ENCODE peak calls at places on chromosomes 6 and 20, in ten cellular contexts. One of them, this sample, is unnamed.

GRCh38 chr6:110513001-110513400 is 36.6 kb upstream of the SLC22A16 start:
- DNase-seq in ovary: no peak
- DNase-seq in astrocyte of the cerebellum: peak; percentile 47
- DNase-seq in pancreas: no peak
- DNase-seq in choroid plexus epithelial cell: peak; percentile 79
- DNase-seq in neural crest cell: no peak
- DNase-seq in RWPE1: no peak
- DNase-seq in RWPE2: no peak
- DNase-seq in A549: no peak
- DNase-seq in epithelial cell of esophagus: peak; percentile 72
- DNase-seq in this sample: no peak

GRCh38 chr20:48846516-48847492 is 19.0 kb upstream of the PREX1 start:
- DNase-seq in epithelial cell of esophagus: no peak
- DNase-seq in A549: peak; percentile 54
- DNase-seq in astrocyte of the cerebellum: no peak
- DNase-seq in RWPE2: no peak
- DNase-seq in ovary: no peak
- DNase-seq in neural crest cell: peak; percentile 20
- DNase-seq in choroid plexus epithelial cell: no peak
- DNase-seq in RWPE1: no peak
- DNase-seq in pancreas: no peak
- DNase-seq in this sample: no peak

GRCh38 chr6:95094751-95095150 is 482.6 kb upstream of the MANEA start:
- DNase-seq in epithelial cell of esophagus: peak; percentile 84
- DNase-seq in ovary: no peak
- DNase-seq in RWPE1: peak; percentile 67
- DNase-seq in A549: peak; percentile 24
- DNase-seq in choroid plexus epithelial cell: peak; percentile 70
- DNase-seq in RWPE2: no peak
- DNase-seq in neural crest cell: no peak
- DNase-seq in astrocyte of the cerebellum: peak; percentile 4
- DNase-seq in pancreas: no peak
- DNase-seq in this sample: no peak

GRCh38 chr20:57612436-57612835 is 7.8 kb downstream of the ZBP1 start:
- DNase-seq in pancreas: no peak
- DNase-seq in ovary: peak; percentile 3
- DNase-seq in neural crest cell: no peak
- DNase-seq in choroid plexus epithelial cell: no peak
- DNase-seq in A549: no peak
- DNase-seq in RWPE1: no peak
- DNase-seq in astrocyte of the cerebellum: no peak
- DNase-seq in RWPE2: peak; percentile 67
- DNase-seq in epithelial cell of esophagus: no peak
- DNase-seq in this sample: no peak

GRCh38 chr20:40279390-40279789 is 409.6 kb downstream of the MAFB start:
- DNase-seq in pancreas: no peak
- DNase-seq in RWPE2: no peak
- DNase-seq in ovary: no peak
- DNase-seq in A549: no peak
- DNase-seq in epithelial cell of esophagus: peak; percentile 76
- DNase-seq in RWPE1: peak; percentile 90
- DNase-seq in choroid plexus epithelial cell: peak; percentile 86
- DNase-seq in neural crest cell: no peak
- DNase-seq in astrocyte of the cerebellum: peak; percentile 70
- DNase-seq in this sample: no peak

GRCh38 chr6:56450882-56451739 is 191.6 kb downstream of the DST start:
- DNase-seq in ovary: peak; percentile 86
- DNase-seq in astrocyte of the cerebellum: peak; percentile 31
- DNase-seq in choroid plexus epithelial cell: peak; percentile 87
- DNase-seq in epithelial cell of esophagus: no peak
- DNase-seq in A549: no peak
- DNase-seq in RWPE1: no peak
- DNase-seq in pancreas: peak; percentile 59
- DNase-seq in neural crest cell: no peak
- DNase-seq in RWPE2: no peak
- DNase-seq in this sample: no peak

GRCh38 chr6:151191477-151191995 is 48.2 kb upstream of the AKAP12 start:
- DNase-seq in ovary: no peak
- DNase-seq in astrocyte of the cerebellum: no peak
- DNase-seq in choroid plexus epithelial cell: no peak
- DNase-seq in A549: no peak
- DNase-seq in neural crest cell: no peak
- DNase-seq in RWPE2: no peak
- DNase-seq in epithelial cell of esophagus: no peak
- DNase-seq in RWPE1: no peak
- DNase-seq in pancreas: no peak
- DNase-seq in this sample: no peak

GRCh38 chr6:153309666-153310065 is 178.6 kb upstream of the RGS17 start:
- DNase-seq in RWPE2: no peak
- DNase-seq in epithelial cell of esophagus: no peak
- DNase-seq in neural crest cell: no peak
- DNase-seq in ovary: no peak
- DNase-seq in pancreas: no peak
- DNase-seq in astrocyte of the cerebellum: no peak
- DNase-seq in choroid plexus epithelial cell: no peak
- DNase-seq in RWPE1: no peak
- DNase-seq in A549: no peak
- DNase-seq in this sample: no peak

GRCh38 chr6:113489946-113490345 is 367.2 kb upstream of the MARCKS start:
- DNase-seq in epithelial cell of esophagus: no peak
- DNase-seq in RWPE2: no peak
- DNase-seq in pancreas: no peak
- DNase-seq in astrocyte of the cerebellum: no peak
- DNase-seq in choroid plexus epithelial cell: no peak
- DNase-seq in neural crest cell: no peak
- DNase-seq in A549: no peak
- DNase-seq in RWPE1: no peak
- DNase-seq in ovary: no peak
- DNase-seq in this sample: no peak

GRCh38 chr6:113488812-113489685 is 368.1 kb upstream of the MARCKS start:
- DNase-seq in choroid plexus epithelial cell: peak; percentile 28
- DNase-seq in ovary: no peak
- DNase-seq in astrocyte of the cerebellum: no peak
- DNase-seq in pancreas: no peak
- DNase-seq in neural crest cell: no peak
- DNase-seq in epithelial cell of esophagus: no peak
- DNase-seq in RWPE2: no peak
- DNase-seq in RWPE1: no peak
- DNase-seq in A549: no peak
- DNase-seq in this sample: no peak

GRCh38 chr6:113486172-113486571 is 371.0 kb upstream of the MARCKS start:
- DNase-seq in epithelial cell of esophagus: peak; percentile 61
- DNase-seq in ovary: no peak
- DNase-seq in astrocyte of the cerebellum: no peak
- DNase-seq in A549: no peak
- DNase-seq in neural crest cell: no peak
- DNase-seq in pancreas: no peak
- DNase-seq in RWPE2: no peak
- DNase-seq in choroid plexus epithelial cell: no peak
- DNase-seq in RWPE1: no peak
- DNase-seq in this sample: no peak

GRCh38 chr6:113490356-113490755 is 366.8 kb upstream of the MARCKS start:
- DNase-seq in ovary: no peak
- DNase-seq in epithelial cell of esophagus: peak; percentile 48
- DNase-seq in pancreas: no peak
- DNase-seq in RWPE1: no peak
- DNase-seq in neural crest cell: no peak
- DNase-seq in A549: no peak
- DNase-seq in choroid plexus epithelial cell: no peak
- DNase-seq in RWPE2: no peak
- DNase-seq in astrocyte of the cerebellum: no peak
- DNase-seq in this sample: no peak

GRCh38 chr6:113488061-113488460 is 369.1 kb upstream of the MARCKS start:
- DNase-seq in pancreas: no peak
- DNase-seq in RWPE2: no peak
- DNase-seq in choroid plexus epithelial cell: peak; percentile 40
- DNase-seq in astrocyte of the cerebellum: no peak
- DNase-seq in A549: no peak
- DNase-seq in RWPE1: no peak
- DNase-seq in neural crest cell: no peak
- DNase-seq in ovary: no peak
- DNase-seq in epithelial cell of esophagus: peak; percentile 18
- DNase-seq in this sample: no peak
- TF ChIP-seq CTCF in pancreas: no peak
- TF ChIP-seq CTCF in RWPE2: peak; percentile 15
- TF ChIP-seq CTCF in choroid plexus epithelial cell: no peak
- TF ChIP-seq CTCF in astrocyte of the cerebellum: no peak
- TF ChIP-seq CTCF in A549: no peak
- TF ChIP-seq CTCF in RWPE1: no peak
- TF ChIP-seq CTCF in neural crest cell: no peak
- TF ChIP-seq CTCF in ovary: no peak
- TF ChIP-seq CTCF in epithelial cell of esophagus: peak; percentile 29
- TF ChIP-seq CTCF in this sample: peak; percentile 34

DNA sequence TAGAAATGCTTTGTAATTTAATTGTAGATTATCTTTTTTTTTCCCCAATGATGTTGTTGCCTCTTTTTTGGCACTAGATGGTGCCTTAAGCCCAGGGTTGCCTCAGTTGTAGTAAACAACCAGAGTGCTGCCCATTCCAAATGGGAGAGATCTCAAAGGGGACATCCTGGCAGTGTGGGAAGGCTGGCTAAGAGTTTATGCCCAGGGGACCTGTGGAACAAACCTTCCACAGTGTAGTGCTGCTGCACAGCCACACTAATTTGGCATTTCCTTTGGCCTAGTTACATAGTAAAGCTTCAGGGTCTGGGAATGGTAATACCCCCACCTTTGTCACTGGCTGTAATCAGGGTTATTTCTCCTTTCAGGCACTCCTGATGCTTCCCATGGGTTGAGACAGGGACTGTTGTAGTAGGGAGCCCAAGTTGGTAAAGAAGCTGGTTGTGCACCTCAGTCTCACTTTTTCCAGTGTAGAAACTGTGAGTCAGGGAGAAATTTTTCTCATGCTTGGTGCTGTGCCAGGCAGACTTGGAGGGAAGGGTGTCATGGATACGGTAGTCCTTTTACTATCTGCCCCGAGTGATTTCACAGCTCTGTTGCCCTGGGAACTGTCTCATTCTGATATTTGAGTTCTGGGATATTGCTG is 177.8 kb upstream of the ECI2 start:
- DNase-seq in pancreas: peak; percentile 13
- DNase-seq in choroid plexus epithelial cell: peak; percentile 96
- DNase-seq in ovary: no peak
- DNase-seq in astrocyte of the cerebellum: peak; percentile 88
- DNase-seq in RWPE1: peak; percentile 82
- DNase-seq in epithelial cell of esophagus: peak; percentile 95
- DNase-seq in neural crest cell: no peak
- DNase-seq in A549: peak; percentile 82
- DNase-seq in RWPE2: peak; percentile 79
- DNase-seq in this sample: no peak
- TF ChIP-seq CTCF in pancreas: no peak
- TF ChIP-seq CTCF in choroid plexus epithelial cell: peak; percentile 71
- TF ChIP-seq CTCF in ovary: no peak
- TF ChIP-seq CTCF in astrocyte of the cerebellum: peak; percentile 59
- TF ChIP-seq CTCF in RWPE1: peak; percentile 44
- TF ChIP-seq CTCF in epithelial cell of esophagus: peak; percentile 72
- TF ChIP-seq CTCF in neural crest cell: peak; percentile 48
- TF ChIP-seq CTCF in A549: peak; percentile 59
- TF ChIP-seq CTCF in RWPE2: peak; percentile 80
- TF ChIP-seq CTCF in this sample: peak; percentile 92

GRCh38 chr6:45838486-45838885 is 177.2 kb downstream of the CLIC5 start:
- DNase-seq in choroid plexus epithelial cell: no peak
- DNase-seq in A549: no peak
- DNase-seq in ovary: no peak
- DNase-seq in neural crest cell: no peak
- DNase-seq in RWPE2: no peak
- DNase-seq in astrocyte of the cerebellum: no peak
- DNase-seq in epithelial cell of esophagus: no peak
- DNase-seq in RWPE1: no peak
- DNase-seq in pancreas: no peak
- DNase-seq in this sample: no peak

GRCh38 chr6:45837541-45838200 is 178.0 kb downstream of the CLIC5 start:
- DNase-seq in epithelial cell of esophagus: no peak
- DNase-seq in neural crest cell: no peak
- DNase-seq in A549: no peak
- DNase-seq in choroid plexus epithelial cell: no peak
- DNase-seq in RWPE1: no peak
- DNase-seq in ovary: no peak
- DNase-seq in astrocyte of the cerebellum: no peak
- DNase-seq in RWPE2: no peak
- DNase-seq in pancreas: no peak
- DNase-seq in this sample: no peak

GRCh38 chr6:45838996-45839395 is 176.7 kb downstream of the CLIC5 start:
- DNase-seq in A549: no peak
- DNase-seq in astrocyte of the cerebellum: no peak
- DNase-seq in ovary: no peak
- DNase-seq in epithelial cell of esophagus: no peak
- DNase-seq in RWPE2: no peak
- DNase-seq in pancreas: no peak
- DNase-seq in choroid plexus epithelial cell: no peak
- DNase-seq in neural crest cell: no peak
- DNase-seq in RWPE1: no peak
- DNase-seq in this sample: no peak

GRCh38 chr6:45843848-45844521 is 171.7 kb downstream of the CLIC5 start:
- DNase-seq in astrocyte of the cerebellum: peak; percentile 59
- DNase-seq in epithelial cell of esophagus: no peak
- DNase-seq in ovary: no peak
- DNase-seq in RWPE2: no peak
- DNase-seq in choroid plexus epithelial cell: no peak
- DNase-seq in A549: no peak
- DNase-seq in pancreas: no peak
- DNase-seq in RWPE1: no peak
- DNase-seq in neural crest cell: no peak
- DNase-seq in this sample: no peak

GRCh38 chr6:45841062-45841461 is 174.6 kb downstream of the CLIC5 start:
- DNase-seq in A549: no peak
- DNase-seq in choroid plexus epithelial cell: no peak
- DNase-seq in pancreas: no peak
- DNase-seq in astrocyte of the cerebellum: no peak
- DNase-seq in RWPE2: no peak
- DNase-seq in ovary: no peak
- DNase-seq in neural crest cell: no peak
- DNase-seq in epithelial cell of esophagus: no peak
- DNase-seq in RWPE1: no peak
- DNase-seq in this sample: no peak
- TF ChIP-seq CTCF in A549: no peak
- TF ChIP-seq CTCF in choroid plexus epithelial cell: no peak
- TF ChIP-seq CTCF in pancreas: no peak
- TF ChIP-seq CTCF in astrocyte of the cerebellum: no peak
- TF ChIP-seq CTCF in RWPE2: no peak
- TF ChIP-seq CTCF in ovary: no peak
- TF ChIP-seq CTCF in neural crest cell: no peak
- TF ChIP-seq CTCF in epithelial cell of esophagus: no peak
- TF ChIP-seq CTCF in RWPE1: no peak
- TF ChIP-seq CTCF in this sample: no peak

DNA sequence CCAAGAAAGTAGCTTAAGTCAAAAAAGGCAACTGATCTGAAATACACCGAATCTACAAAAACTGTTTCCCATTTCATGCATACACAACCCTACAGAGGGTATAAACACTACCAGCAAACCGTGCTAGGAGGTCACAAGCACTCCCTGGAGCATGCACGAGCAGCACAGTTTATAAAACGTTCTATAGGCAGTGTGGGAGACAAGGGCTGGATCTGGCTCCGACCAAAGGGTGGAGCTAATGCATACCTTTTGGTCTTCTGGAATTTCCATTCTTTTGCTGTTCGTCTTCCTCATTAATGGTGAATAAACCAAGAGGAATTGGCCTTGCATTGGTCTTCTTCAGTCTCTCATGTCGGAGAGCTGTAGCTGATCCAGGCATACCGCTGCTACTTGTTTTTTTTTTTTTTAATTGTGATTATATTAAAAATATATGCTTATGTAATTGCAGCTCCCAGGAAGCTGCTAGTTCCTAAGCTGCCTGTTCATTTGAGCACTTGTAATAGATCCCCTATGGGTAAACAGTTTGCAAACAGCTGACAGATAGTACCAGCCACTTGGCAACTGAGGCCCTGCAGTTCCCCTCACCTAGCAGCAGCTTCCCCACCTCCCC is 24.5 kb downstream of the MAP7 start:
- DNase-seq in astrocyte of the cerebellum: no peak
- DNase-seq in A549: peak; percentile 64
- DNase-seq in neural crest cell: no peak
- DNase-seq in epithelial cell of esophagus: peak; percentile 62
- DNase-seq in RWPE1: no peak
- DNase-seq in RWPE2: no peak
- DNase-seq in choroid plexus epithelial cell: no peak
- DNase-seq in ovary: no peak
- DNase-seq in pancreas: no peak
- DNase-seq in this sample: no peak
- TF ChIP-seq CTCF in astrocyte of the cerebellum: no peak
- TF ChIP-seq CTCF in A549: no peak
- TF ChIP-seq CTCF in neural crest cell: no peak
- TF ChIP-seq CTCF in epithelial cell of esophagus: peak; percentile 19
- TF ChIP-seq CTCF in RWPE1: no peak
- TF ChIP-seq CTCF in RWPE2: no peak
- TF ChIP-seq CTCF in choroid plexus epithelial cell: no peak
- TF ChIP-seq CTCF in ovary: no peak
- TF ChIP-seq CTCF in pancreas: no peak
- TF ChIP-seq CTCF in this sample: no peak

This sample was measured in chondrocyte.